ENCODE peak calls at places on chromosomes 16 and 17, in nine cellular contexts. One of them, this sample, is unnamed.

GRCh38 chr16:66097746-66098145 is 268.7 kb upstream of the CDH5 start:
- DNase-seq in suprapubic skin: no peak
- DNase-seq in RWPE2: no peak
- DNase-seq in sigmoid colon: no peak
- DNase-seq in transverse colon: no peak
- DNase-seq in thoracic aorta: no peak
- DNase-seq in ovary: no peak
- DNase-seq in heart left ventricle: no peak
- DNase-seq in PC-3: no peak
- DNase-seq in this sample: no peak

GRCh38 chr17:70767102-70767701 is 597.9 kb downstream of the KCNJ2 start:
- DNase-seq in suprapubic skin: no peak
- DNase-seq in thoracic aorta: no peak
- DNase-seq in sigmoid colon: no peak
- DNase-seq in PC-3: peak
- DNase-seq in RWPE2: no peak
- DNase-seq in ovary: no peak
- DNase-seq in heart left ventricle: no peak
- DNase-seq in transverse colon: no peak
- DNase-seq in this sample: no peak

GRCh38 chr17:32771396-32771795 is 105.5 kb downstream of the MYO1D start:
- DNase-seq in RWPE2: no peak
- DNase-seq in sigmoid colon: no peak
- DNase-seq in ovary: no peak
- DNase-seq in transverse colon: no peak
- DNase-seq in thoracic aorta: no peak
- DNase-seq in suprapubic skin: no peak
- DNase-seq in heart left ventricle: no peak
- DNase-seq in PC-3: peak
- DNase-seq in this sample: no peak

GRCh38 chr17:67460097-67460496 is 83.0 kb downstream of the PITPNC1 start:
- DNase-seq in transverse colon: no peak
- DNase-seq in PC-3: no peak
- DNase-seq in thoracic aorta: no peak
- DNase-seq in ovary: no peak
- DNase-seq in suprapubic skin: no peak
- DNase-seq in sigmoid colon: no peak
- DNase-seq in RWPE2: no peak
- DNase-seq in heart left ventricle: no peak
- DNase-seq in this sample: no peak

GRCh38 chr17:59062509-59062908 is 44.2 kb downstream of the TRIM37 start:
- DNase-seq in ovary: no peak
- DNase-seq in heart left ventricle: no peak
- DNase-seq in sigmoid colon: no peak
- DNase-seq in suprapubic skin: no peak
- DNase-seq in transverse colon: no peak
- DNase-seq in PC-3: no peak
- DNase-seq in RWPE2: no peak
- DNase-seq in thoracic aorta: no peak
- DNase-seq in this sample: no peak

GRCh38 chr17:73533801-73534574 is 110.3 kb downstream of the SDK2 start:
- DNase-seq in PC-3: no peak
- DNase-seq in suprapubic skin: no peak
- DNase-seq in thoracic aorta: no peak
- DNase-seq in RWPE2: no peak
- DNase-seq in transverse colon: no peak
- DNase-seq in sigmoid colon: no peak
- DNase-seq in heart left ventricle: no peak
- DNase-seq in ovary: no peak
- DNase-seq in this sample: no peak

GRCh38 chr17:77640916-77641605 is 317.4 kb upstream of the TNRC6C start:
- DNase-seq in PC-3: no peak
- DNase-seq in thoracic aorta: no peak
- DNase-seq in ovary: no peak
- DNase-seq in heart left ventricle: no peak
- DNase-seq in transverse colon: no peak
- DNase-seq in sigmoid colon: no peak
- DNase-seq in RWPE2: no peak
- DNase-seq in suprapubic skin: no peak
- DNase-seq in this sample: no peak

GRCh38 chr17:5263441-5263840 is 18.6 kb upstream of the RABEP1 start:
- DNase-seq in heart left ventricle: no peak
- DNase-seq in suprapubic skin: no peak
- DNase-seq in transverse colon: no peak
- DNase-seq in ovary: no peak
- DNase-seq in RWPE2: no peak
- DNase-seq in thoracic aorta: no peak
- DNase-seq in sigmoid colon: no peak
- DNase-seq in PC-3: peak
- DNase-seq in this sample: no peak

GRCh38 chr17:76416447-76416846 is 32.0 kb downstream of the SPHK1 start:
- DNase-seq in thoracic aorta: no peak
- DNase-seq in transverse colon: no peak
- DNase-seq in RWPE2: no peak
- DNase-seq in sigmoid colon: no peak
- DNase-seq in heart left ventricle: no peak
- DNase-seq in suprapubic skin: no peak
- DNase-seq in ovary: no peak
- DNase-seq in PC-3: no peak
- DNase-seq in this sample: no peak

GRCh38 chr16:49924078-49924477 is 68.2 kb upstream of the ZNF423 start:
- DNase-seq in thoracic aorta: no peak
- DNase-seq in transverse colon: no peak
- DNase-seq in ovary: no peak
- DNase-seq in suprapubic skin: peak
- DNase-seq in PC-3: peak
- DNase-seq in RWPE2: no peak
- DNase-seq in sigmoid colon: peak
- DNase-seq in heart left ventricle: no peak
- DNase-seq in this sample: peak

GRCh38 chr17:38349097-38349904 is 2.3 kb upstream of the SOCS7 start:
- DNase-seq in ovary: peak
- DNase-seq in thoracic aorta: peak
- DNase-seq in RWPE2: no peak
- DNase-seq in PC-3: peak
- DNase-seq in suprapubic skin: peak
- DNase-seq in sigmoid colon: peak
- DNase-seq in heart left ventricle: peak
- DNase-seq in transverse colon: peak
- DNase-seq in this sample: peak

DNA sequence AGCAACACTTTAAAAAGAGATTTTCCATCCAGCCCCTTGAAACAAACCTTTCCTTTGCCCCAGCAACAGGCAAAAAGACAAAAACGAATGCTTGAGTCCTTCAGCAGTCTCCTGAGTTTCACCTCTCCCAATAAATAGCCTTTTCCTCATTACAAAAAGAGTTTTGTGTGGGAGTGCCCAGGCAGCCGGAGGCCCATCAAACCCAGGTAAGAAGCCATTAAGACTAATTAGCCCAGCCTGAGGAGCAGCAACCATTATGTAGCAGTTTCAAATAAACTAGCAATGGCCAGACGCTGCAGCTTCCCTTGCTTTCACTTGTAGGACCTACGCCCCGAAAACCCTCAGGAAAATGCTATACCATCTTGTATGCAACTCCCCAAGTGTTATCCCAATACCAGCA is 15.6 kb downstream of the GAS7 start:
- DNase-seq in transverse colon: no peak
- DNase-seq in heart left ventricle: no peak
- DNase-seq in sigmoid colon: no peak
- DNase-seq in ovary: no peak
- DNase-seq in thoracic aorta: no peak
- DNase-seq in PC-3: no peak
- DNase-seq in RWPE2: no peak
- DNase-seq in suprapubic skin: no peak
- DNase-seq in this sample: no peak
- H3K4me3 ChIP-seq in transverse colon: no peak
- H3K4me3 ChIP-seq in heart left ventricle: no peak
- H3K4me3 ChIP-seq in sigmoid colon: no peak
- H3K4me3 ChIP-seq in ovary: no peak
- H3K4me3 ChIP-seq in thoracic aorta: no peak
- H3K4me3 ChIP-seq in PC-3: no peak
- H3K4me3 ChIP-seq in RWPE2: no peak
- H3K4me3 ChIP-seq in suprapubic skin: no peak
- H3K4me3 ChIP-seq in this sample: no peak

DNA sequence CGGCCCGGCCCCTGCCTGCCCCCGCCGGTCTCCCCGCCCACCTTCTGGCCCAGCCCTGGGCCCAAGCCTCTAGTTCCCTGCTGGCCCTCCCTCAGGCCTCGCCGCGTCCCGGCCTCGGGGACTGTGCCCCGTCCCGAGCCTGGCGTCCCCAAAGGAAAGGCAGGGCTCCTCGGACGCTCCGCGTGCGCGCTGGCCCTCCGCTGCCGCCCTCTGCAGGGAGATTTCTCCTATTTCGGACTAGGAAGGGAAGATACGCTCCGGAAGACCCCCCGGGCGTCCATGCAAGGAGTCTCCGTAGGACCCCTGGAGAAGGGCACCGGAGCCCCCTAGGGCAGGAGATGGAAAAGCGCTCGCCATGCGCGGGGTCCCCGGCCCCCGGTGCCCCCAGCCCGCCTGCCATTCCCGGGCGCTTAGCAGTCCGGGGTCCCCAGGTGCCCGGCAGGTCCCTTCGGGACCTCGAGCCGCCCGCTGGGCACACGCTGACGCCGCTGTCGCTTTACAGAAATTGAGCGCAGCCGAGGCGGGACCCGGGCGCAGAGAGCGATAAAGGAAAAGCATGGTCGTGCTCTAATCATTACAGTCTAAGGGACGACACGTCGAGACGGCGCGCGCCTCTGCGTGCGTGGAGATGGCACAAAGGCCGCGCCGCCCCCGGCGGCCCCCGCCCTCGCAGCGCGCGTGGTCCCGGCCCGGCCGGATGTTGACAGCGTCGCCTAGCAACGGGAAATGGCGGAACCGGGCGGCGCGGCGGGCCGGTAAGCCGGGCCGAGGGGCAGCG is at the start of gene CCDC40:
- DNase-seq in RWPE2: peak
- DNase-seq in transverse colon: peak
- DNase-seq in ovary: peak
- DNase-seq in sigmoid colon: peak
- DNase-seq in heart left ventricle: peak
- DNase-seq in PC-3: peak
- DNase-seq in thoracic aorta: peak
- DNase-seq in suprapubic skin: peak
- DNase-seq in this sample: peak
- TF ChIP-seq CTCF in RWPE2: peak
- TF ChIP-seq CTCF in transverse colon: no peak
- TF ChIP-seq CTCF in ovary: no peak
- TF ChIP-seq CTCF in sigmoid colon: no peak
- TF ChIP-seq CTCF in heart left ventricle: peak
- TF ChIP-seq CTCF in PC-3: no peak
- TF ChIP-seq CTCF in thoracic aorta: no peak
- TF ChIP-seq CTCF in suprapubic skin: no peak
- TF ChIP-seq CTCF in this sample: no peak

GRCh38 chr16:81951564-81951963 is 59.7 kb downstream of the SDR42E1 start:
- DNase-seq in RWPE2: no peak
- DNase-seq in suprapubic skin: no peak
- DNase-seq in heart left ventricle: no peak
- DNase-seq in thoracic aorta: no peak
- DNase-seq in PC-3: no peak
- DNase-seq in transverse colon: no peak
- DNase-seq in sigmoid colon: no peak
- DNase-seq in ovary: no peak
- DNase-seq in this sample: no peak

GRCh38 chr16:81945665-81946064 is 65.6 kb downstream of the SDR42E1 start:
- DNase-seq in thoracic aorta: no peak
- DNase-seq in ovary: no peak
- DNase-seq in suprapubic skin: no peak
- DNase-seq in PC-3: no peak
- DNase-seq in heart left ventricle: no peak
- DNase-seq in sigmoid colon: no peak
- DNase-seq in transverse colon: no peak
- DNase-seq in RWPE2: no peak
- DNase-seq in this sample: no peak

GRCh38 chr16:81940781-81941560 is 70.3 kb downstream of the SDR42E1 start:
- DNase-seq in RWPE2: no peak
- DNase-seq in PC-3: peak
- DNase-seq in ovary: no peak
- DNase-seq in suprapubic skin: no peak
- DNase-seq in thoracic aorta: no peak
- DNase-seq in heart left ventricle: no peak
- DNase-seq in transverse colon: no peak
- DNase-seq in sigmoid colon: no peak
- DNase-seq in this sample: no peak

DNA sequence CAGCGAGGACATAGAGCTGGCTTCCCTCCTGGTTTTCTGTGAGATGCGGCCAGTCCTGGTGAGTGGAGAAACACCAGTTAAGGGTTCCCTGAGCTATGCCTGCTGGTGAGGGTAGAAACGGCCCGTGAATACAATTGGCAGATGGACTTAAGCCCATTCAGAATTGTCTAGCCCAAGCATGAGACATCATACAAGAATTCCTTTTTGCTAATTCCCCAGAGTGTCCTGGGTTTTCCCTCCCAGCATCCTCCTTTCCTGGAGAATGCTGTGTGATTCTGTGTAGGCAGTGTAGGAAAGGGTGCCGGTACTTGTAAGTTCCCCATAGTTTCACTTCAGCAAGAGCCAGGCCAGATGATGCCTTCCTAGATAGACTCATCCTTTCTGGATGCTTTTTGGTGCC is 65.1 kb downstream of the SDR42E1 start:
- DNase-seq in thoracic aorta: no peak
- DNase-seq in heart left ventricle: no peak
- DNase-seq in sigmoid colon: no peak
- DNase-seq in transverse colon: no peak
- DNase-seq in suprapubic skin: no peak
- DNase-seq in ovary: no peak
- DNase-seq in PC-3: no peak
- DNase-seq in RWPE2: no peak
- DNase-seq in this sample: no peak
- H3K27ac ChIP-seq in thoracic aorta: no peak
- H3K27ac ChIP-seq in heart left ventricle: no peak
- H3K27ac ChIP-seq in sigmoid colon: no peak
- H3K27ac ChIP-seq in transverse colon: no peak
- H3K27ac ChIP-seq in suprapubic skin: no peak
- H3K27ac ChIP-seq in ovary: no peak
- H3K27ac ChIP-seq in PC-3: no peak
- H3K27ac ChIP-seq in RWPE2: no peak
- H3K27ac ChIP-seq in this sample: no peak

DNA sequence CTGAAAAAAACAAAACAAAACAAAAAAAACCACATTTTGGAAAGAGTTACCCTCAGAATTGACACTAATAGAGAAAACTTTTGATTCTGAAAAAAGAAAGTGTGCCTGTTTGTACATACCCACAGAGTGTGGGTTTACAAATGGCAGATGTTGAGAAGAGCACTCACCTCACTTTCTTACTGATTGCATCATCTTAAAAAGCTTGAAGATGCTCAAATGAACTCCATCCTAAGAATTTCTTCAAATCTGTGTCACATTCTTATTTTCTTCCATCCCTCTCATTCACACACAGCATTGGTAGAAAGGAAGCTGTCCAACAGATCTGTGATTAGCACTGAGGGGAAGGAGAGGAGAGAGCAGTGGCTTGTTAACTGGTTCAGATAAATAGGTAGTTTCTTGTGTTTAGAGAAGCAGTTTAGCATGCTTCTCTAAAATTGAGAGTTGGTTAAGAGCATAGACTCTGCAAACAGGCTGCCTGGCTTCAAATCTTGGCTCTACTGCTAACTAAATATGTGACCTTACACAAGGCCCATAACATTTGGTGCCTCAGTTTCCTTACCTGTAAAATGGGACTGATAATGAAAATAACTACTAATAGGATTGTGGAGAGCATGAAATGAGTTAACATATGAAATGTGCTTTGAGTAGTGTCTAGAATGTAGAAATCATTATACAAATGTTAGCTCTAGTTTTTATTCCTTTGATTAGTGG is 6.9 kb downstream of the GNAO1 start:
- DNase-seq in heart left ventricle: no peak
- DNase-seq in suprapubic skin: no peak
- DNase-seq in transverse colon: no peak
- DNase-seq in sigmoid colon: no peak
- DNase-seq in ovary: no peak
- DNase-seq in RWPE2: no peak
- DNase-seq in PC-3: no peak
- DNase-seq in thoracic aorta: no peak
- DNase-seq in this sample: no peak
- H3K4me3 ChIP-seq in heart left ventricle: no peak
- H3K4me3 ChIP-seq in suprapubic skin: no peak
- H3K4me3 ChIP-seq in transverse colon: no peak
- H3K4me3 ChIP-seq in sigmoid colon: no peak
- H3K4me3 ChIP-seq in ovary: no peak
- H3K4me3 ChIP-seq in RWPE2: no peak
- H3K4me3 ChIP-seq in PC-3: no peak
- H3K4me3 ChIP-seq in thoracic aorta: no peak
- H3K4me3 ChIP-seq in this sample: no peak